ENCODE peak calls at places on chromosomes 12 and 14, in five cellular contexts. D, A, F, B and Y are unnamed samples.
A peak's percentile ranks its signal among the peaks of the same experiment; 100 is the strongest.

GRCh38 chr14:57547131-57547530 is 53.5 kb upstream of the CCDC198 start:
- DNase-seq in B (no peak), F (no peak), D (no peak), A (no peak), Y (no peak)

GRCh38 chr14:104332634-104333270 is 194.4 kb downstream of the KIF26A start:
- DNase-seq in B (no peak), A (no peak), D (no peak), F (no peak), Y (no peak)

GRCh38 chr12:62933871-62934798 is 815 bp downstream of the PPM1H start:
- DNase-seq in D (peak; percentile 61), F (peak; percentile 11), A (peak; percentile 41), B (peak; percentile 68), Y (peak; percentile 61)

GRCh38 chr12:70366581-70367267 is 634 bp downstream of the KCNMB4 start:
- DNase-seq in B (peak; percentile 50), F (peak; percentile 63), A (peak; percentile 69), D (peak; percentile 72), Y (peak; percentile 39)

GRCh38 chr12:10033783-10034381 is 3.4 kb downstream of the CLEC9A start:
- DNase-seq in A (peak; percentile 47), F (peak; percentile 2), D (no peak), B (peak; percentile 33), Y (peak; percentile 21)

GRCh38 chr14:76538648-76539008 is 162.7 kb downstream of the ESRRB start:
- DNase-seq in F (no peak), A (no peak), D (no peak), B (no peak), Y (no peak)

GRCh38 chr12:119486599-119487154 is 106.9 kb upstream of the TMEM233 start:
- DNase-seq in F (no peak), A (no peak), D (no peak), B (no peak), Y (no peak)

GRCh38 chr12:31651893-31652521 is 7.5 kb upstream of the ETFBKMT start:
- DNase-seq in A (no peak), D (no peak), F (peak; percentile 60), B (no peak), Y (no peak)

GRCh38 chr14:96598332-96598928 is 96.2 kb downstream of the PAPOLA start:
- DNase-seq in F (no peak), D (no peak), B (no peak), A (no peak), Y (no peak)

GRCh38 chr12:11653215-11653753 is 3.8 kb downstream of the ETV6 start:
- DNase-seq in B (no peak), A (no peak), D (no peak), F (peak; percentile 21), Y (no peak)

GRCh38 chr14:90624732-90625444 is 191.3 kb downstream of the TTC7B start:
- DNase-seq in B (no peak), A (no peak), F (peak; percentile 31), D (peak; percentile 43), Y (no peak)

GRCh38 chr14:60002819-60003492 is 83.0 kb downstream of the LRRC9 start:
- DNase-seq in A (no peak), B (no peak), D (peak; percentile 5), F (no peak), Y (no peak)

GRCh38 chr14:22977684-22978486 is 4.5 kb downstream of the AJUBA start:
- DNase-seq in D (peak; percentile 87), F (peak; percentile 92), B (peak; percentile 89), A (peak; percentile 78), Y (peak; percentile 90)

GRCh38 chr12:214005-214736 is at the start of gene SLC6A12:
- DNase-seq in D (no peak), B (no peak), A (no peak), F (no peak), Y (peak; percentile 14)

GRCh38 chr14:97840159-97840558 is 1043.0 kb downstream of the VRK1 start:
- DNase-seq in D (no peak), F (no peak), B (no peak), A (no peak), Y (no peak)

GRCh38 chr12:53044052-53044581 is 5.7 kb upstream of the TNS2 start:
- DNase-seq in D (no peak), B (no peak), F (peak; percentile 58), A (peak; percentile 59), Y (no peak)

GRCh38 chr14:100430571-100430970 is 107.4 kb downstream of the SLC25A47 start:
- DNase-seq in A (no peak), F (no peak), D (no peak), B (no peak), Y (no peak)

GRCh38 chr12:56040151-56040550 is 1.6 kb upstream of the RPS26 start:
- DNase-seq in B (no peak), A (no peak), D (no peak), F (no peak), Y (no peak)

GRCh38 chr14:68015356-68016242 is 196.0 kb downstream of the RAD51B start:
- DNase-seq in B (no peak), F (no peak), D (no peak), A (no peak), Y (no peak)

GRCh38 chr12:64625243-64626077 is 15.2 kb downstream of the RASSF3 start:
- DNase-seq in B (peak; percentile 68), D (peak; percentile 32), A (peak; percentile 45), F (peak; percentile 85), Y (peak; percentile 95)

GRCh38 chr12:100031821-100032220 is 47.1 kb upstream of the ANKS1B start:
- DNase-seq in A (no peak), D (no peak), F (peak; percentile 63), B (peak; percentile 32), Y (no peak)

GRCh38 chr12:13222076-13222475 is 25.6 kb downstream of the EMP1 start:
- DNase-seq in D (no peak), F (peak; percentile 65), B (no peak), A (peak; percentile 78), Y (no peak)

GRCh38 chr14:96162265-96162664 is 42.4 kb upstream of the BDKRB2 start:
- DNase-seq in F (no peak), A (no peak), D (no peak), B (no peak), Y (no peak)

GRCh38 chr14:53929871-53930685 is 26.5 kb downstream of the BMP4 start:
- DNase-seq in B (no peak), F (peak; percentile 18), D (peak; percentile 42), A (peak; percentile 55), Y (peak; percentile 16)

GRCh38 chr12:100601626-100602025 is 28.1 kb downstream of the GAS2L3 start:
- DNase-seq in F (no peak), D (no peak), A (no peak), B (no peak), Y (no peak)

GRCh38 chr12:67710582-67710981 is 62.0 kb downstream of the DYRK2 start:
- DNase-seq in A (peak; percentile 71), B (no peak), F (peak; percentile 76), D (no peak), Y (no peak)

GRCh38 chr12:92398565-92399309 is 253.1 kb upstream of the BTG1 start:
- DNase-seq in D (no peak), A (no peak), B (no peak), F (no peak), Y (no peak)

GRCh38 chr14:74647834-74648361 is 35.9 kb upstream of the LTBP2 start:
- DNase-seq in F (peak; percentile 49), A (no peak), D (no peak), B (no peak), Y (no peak)

GRCh38 chr12:51591020-51591901 is at the start of gene SCN8A:
- DNase-seq in A (peak; percentile 34), B (peak; percentile 90), D (peak; percentile 86), F (peak; percentile 91), Y (peak; percentile 62)

GRCh38 chr14:82447586-82447985 is 913.9 kb upstream of the SEL1L start:
- DNase-seq in D (no peak), F (peak; percentile 2), A (no peak), B (no peak), Y (no peak)

GRCh38 chr12:2997989-2998670 is 38.9 kb downstream of the TEAD4 start:
- DNase-seq in D (peak; percentile 13), A (no peak), F (no peak), B (peak; percentile 44), Y (no peak)

GRCh38 chr14:78790262-78790661 is 620.1 kb downstream of the NRXN3 start:
- DNase-seq in B (no peak), D (peak; percentile 14), F (no peak), A (no peak), Y (peak; percentile 7)

GRCh38 chr14:100091386-100091785 is 26.2 kb downstream of the EVL start:
- DNase-seq in F (no peak), A (no peak), D (no peak), B (no peak), Y (no peak)

GRCh38 chr12:98456583-98457573 is 58.5 kb upstream of the TMPO start:
- DNase-seq in D (peak; percentile 71), F (peak; percentile 67), A (peak; percentile 11), B (peak; percentile 81), Y (peak; percentile 69)

GRCh38 chr12:1355396-1355795 is 239.0 kb downstream of the FBXL14 start:
- DNase-seq in D (no peak), A (no peak), F (peak; percentile 61), B (no peak), Y (no peak)

GRCh38 chr12:19298837-19299605 is 140.3 kb upstream of the AEBP2 start:
- DNase-seq in A (no peak), F (peak; percentile 9), D (no peak), B (no peak), Y (no peak)

GRCh38 chr14:102293784-102294183 is 11.2 kb downstream of the MOK start:
- DNase-seq in D (no peak), B (no peak), A (no peak), F (peak; percentile 24), Y (no peak)